ENCODE peak calls at places on chromosomes 2 and 18, in five cellular contexts. One of them, this sample, is unnamed.

GRCh38 chr2:161166538-161167409 is 6.5 kb downstream of the TANK start:
- DNase-seq in CD4-positive, alpha-beta memory T cell: peak; percentile 50
- DNase-seq in WERI-Rb-1: no peak
- DNase-seq in cardiac muscle cell: no peak
- DNase-seq in A549: no peak
- DNase-seq in this sample: no peak

GRCh38 chr18:62198259-62198658 is 11.2 kb downstream of the RELCH start:
- DNase-seq in CD4-positive, alpha-beta memory T cell: no peak
- DNase-seq in WERI-Rb-1: no peak
- DNase-seq in cardiac muscle cell: no peak
- DNase-seq in A549: no peak
- DNase-seq in this sample: no peak

GRCh38 chr2:217807025-217807424 is 195.8 kb downstream of the TNS1 start:
- DNase-seq in CD4-positive, alpha-beta memory T cell: no peak
- DNase-seq in WERI-Rb-1: no peak
- DNase-seq in cardiac muscle cell: no peak
- DNase-seq in A549: no peak
- DNase-seq in this sample: no peak

GRCh38 chr2:288002-288742 is at the start of gene ALKAL2:
- DNase-seq in CD4-positive, alpha-beta memory T cell: no peak
- DNase-seq in WERI-Rb-1: no peak
- DNase-seq in cardiac muscle cell: peak; percentile 29
- DNase-seq in A549: no peak
- DNase-seq in this sample: no peak

GRCh38 chr2:42492691-42493467 is 903 bp downstream of the KCNG3 start:
- DNase-seq in CD4-positive, alpha-beta memory T cell: peak; percentile 32
- DNase-seq in WERI-Rb-1: peak; percentile 17
- DNase-seq in cardiac muscle cell: peak; percentile 7
- DNase-seq in A549: no peak
- DNase-seq in this sample: no peak

GRCh38 chr2:64700133-64700809 is 46.6 kb upstream of the SERTAD2 start:
- DNase-seq in CD4-positive, alpha-beta memory T cell: no peak
- DNase-seq in WERI-Rb-1: no peak
- DNase-seq in cardiac muscle cell: peak; percentile 38
- DNase-seq in A549: no peak
- DNase-seq in this sample: peak; percentile 41

GRCh38 chr2:96251721-96252292 is 14.0 kb downstream of the TMEM127 start:
- DNase-seq in CD4-positive, alpha-beta memory T cell: no peak
- DNase-seq in WERI-Rb-1: peak; percentile 85
- DNase-seq in cardiac muscle cell: peak; percentile 93
- DNase-seq in A549: peak; percentile 68
- DNase-seq in this sample: no peak

GRCh38 chr2:171957061-171957460 is 34.8 kb downstream of the HAT1 start:
- DNase-seq in CD4-positive, alpha-beta memory T cell: no peak
- DNase-seq in WERI-Rb-1: no peak
- DNase-seq in cardiac muscle cell: peak; percentile 3
- DNase-seq in A549: peak; percentile 16
- DNase-seq in this sample: peak; percentile 58

GRCh38 chr2:196440413-196440812 is 199.1 kb upstream of the CCDC150 start:
- DNase-seq in CD4-positive, alpha-beta memory T cell: no peak
- DNase-seq in WERI-Rb-1: no peak
- DNase-seq in cardiac muscle cell: no peak
- DNase-seq in A549: no peak
- DNase-seq in this sample: no peak

GRCh38 chr18:55141318-55141717 is 182.1 kb upstream of the CCDC68 start:
- DNase-seq in CD4-positive, alpha-beta memory T cell: no peak
- DNase-seq in WERI-Rb-1: no peak
- DNase-seq in cardiac muscle cell: no peak
- DNase-seq in A549: no peak
- DNase-seq in this sample: no peak

GRCh38 chr2:129732630-129733026 is 246.8 kb upstream of the RAB6C start:
- DNase-seq in CD4-positive, alpha-beta memory T cell: no peak
- DNase-seq in WERI-Rb-1: no peak
- DNase-seq in cardiac muscle cell: no peak
- DNase-seq in A549: no peak
- DNase-seq in this sample: no peak

GRCh38 chr18:45926691-45927090 is 40.4 kb downstream of the EPG5 start:
- DNase-seq in CD4-positive, alpha-beta memory T cell: no peak
- DNase-seq in WERI-Rb-1: no peak
- DNase-seq in cardiac muscle cell: no peak
- DNase-seq in A549: no peak
- DNase-seq in this sample: no peak

GRCh38 chr18:79216176-79216575 is 147.0 kb downstream of the ATP9B start:
- DNase-seq in CD4-positive, alpha-beta memory T cell: no peak
- DNase-seq in WERI-Rb-1: no peak
- DNase-seq in cardiac muscle cell: no peak
- DNase-seq in A549: no peak
- DNase-seq in this sample: no peak

GRCh38 chr2:2879071-2879470 is 498.5 kb downstream of the EIPR1 start:
- DNase-seq in CD4-positive, alpha-beta memory T cell: no peak
- DNase-seq in WERI-Rb-1: no peak
- DNase-seq in cardiac muscle cell: no peak
- DNase-seq in A549: no peak
- DNase-seq in this sample: no peak

GRCh38 chr18:10482985-10483949 is 28.8 kb downstream of the APCDD1 start:
- DNase-seq in CD4-positive, alpha-beta memory T cell: no peak
- DNase-seq in WERI-Rb-1: no peak
- DNase-seq in cardiac muscle cell: no peak
- DNase-seq in A549: no peak
- DNase-seq in this sample: peak; percentile 35

GRCh38 chr2:29558097-29558496 is 363.3 kb downstream of the ALK start:
- DNase-seq in CD4-positive, alpha-beta memory T cell: no peak
- DNase-seq in WERI-Rb-1: no peak
- DNase-seq in cardiac muscle cell: no peak
- DNase-seq in A549: no peak
- DNase-seq in this sample: no peak

GRCh38 chr2:134883552-134884293 is 34.9 kb upstream of the CCNT2 start:
- DNase-seq in CD4-positive, alpha-beta memory T cell: no peak
- DNase-seq in WERI-Rb-1: no peak
- DNase-seq in cardiac muscle cell: no peak
- DNase-seq in A549: no peak
- DNase-seq in this sample: no peak

DNA sequence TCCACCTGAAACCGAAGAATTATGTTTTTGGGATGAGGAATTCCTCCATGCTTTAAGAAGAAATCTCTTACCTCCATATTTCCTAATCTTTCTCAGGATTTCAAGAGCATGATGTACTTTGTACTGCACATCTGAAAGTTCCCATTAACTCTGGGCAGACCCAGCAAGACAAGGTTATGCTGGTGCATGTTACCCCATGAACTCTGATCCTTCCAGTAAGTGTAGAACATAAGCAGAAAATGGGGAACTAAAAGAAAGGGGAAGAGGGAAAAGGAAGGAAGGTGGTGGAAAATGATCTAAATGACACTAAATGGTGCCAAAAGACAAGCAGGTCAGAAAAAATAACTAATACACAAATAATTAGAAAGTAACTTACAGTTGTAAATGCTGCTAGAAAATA is 50.7 kb downstream of the STRN start:
- DNase-seq in CD4-positive, alpha-beta memory T cell: no peak
- DNase-seq in WERI-Rb-1: no peak
- DNase-seq in cardiac muscle cell: no peak
- DNase-seq in A549: no peak
- DNase-seq in this sample: peak; percentile 64
- H3K27ac ChIP-seq in CD4-positive, alpha-beta memory T cell: no peak overlapping the region
- H3K27ac ChIP-seq in WERI-Rb-1: no peak overlapping the region
- H3K27ac ChIP-seq in cardiac muscle cell: no peak overlapping the region
- H3K27ac ChIP-seq in A549: no peak overlapping the region
- H3K27ac ChIP-seq in this sample: peak overlapping the region; percentile 33

GRCh38 chr2:17373736-17374135 is 144.5 kb downstream of the RAD51AP2 start:
- DNase-seq in CD4-positive, alpha-beta memory T cell: no peak
- DNase-seq in WERI-Rb-1: no peak
- DNase-seq in cardiac muscle cell: no peak
- DNase-seq in A549: no peak
- DNase-seq in this sample: no peak

GRCh38 chr2:17375262-17375661 is 143.0 kb downstream of the RAD51AP2 start:
- DNase-seq in CD4-positive, alpha-beta memory T cell: no peak
- DNase-seq in WERI-Rb-1: no peak
- DNase-seq in cardiac muscle cell: no peak
- DNase-seq in A549: no peak
- DNase-seq in this sample: no peak

GRCh38 chr2:17373041-17373440 is 145.2 kb downstream of the RAD51AP2 start:
- DNase-seq in CD4-positive, alpha-beta memory T cell: no peak
- DNase-seq in WERI-Rb-1: no peak
- DNase-seq in cardiac muscle cell: no peak
- DNase-seq in A549: no peak
- DNase-seq in this sample: no peak
- H3K27ac ChIP-seq in CD4-positive, alpha-beta memory T cell: no peak overlapping the region
- H3K27ac ChIP-seq in WERI-Rb-1: no peak overlapping the region
- H3K27ac ChIP-seq in cardiac muscle cell: no peak overlapping the region
- H3K27ac ChIP-seq in A549: no peak overlapping the region
- H3K27ac ChIP-seq in this sample: no peak overlapping the region

GRCh38 chr2:207137922-207138321 is 27.8 kb downstream of the KLF7 start:
- DNase-seq in CD4-positive, alpha-beta memory T cell: no peak
- DNase-seq in WERI-Rb-1: no peak
- DNase-seq in cardiac muscle cell: no peak
- DNase-seq in A549: no peak
- DNase-seq in this sample: no peak
- H3K27ac ChIP-seq in CD4-positive, alpha-beta memory T cell: no peak overlapping the region
- H3K27ac ChIP-seq in WERI-Rb-1: no peak overlapping the region
- H3K27ac ChIP-seq in cardiac muscle cell: no peak overlapping the region
- H3K27ac ChIP-seq in A549: peak overlapping the region; percentile 13
- H3K27ac ChIP-seq in this sample: peak overlapping the region; percentile 97

DNA sequence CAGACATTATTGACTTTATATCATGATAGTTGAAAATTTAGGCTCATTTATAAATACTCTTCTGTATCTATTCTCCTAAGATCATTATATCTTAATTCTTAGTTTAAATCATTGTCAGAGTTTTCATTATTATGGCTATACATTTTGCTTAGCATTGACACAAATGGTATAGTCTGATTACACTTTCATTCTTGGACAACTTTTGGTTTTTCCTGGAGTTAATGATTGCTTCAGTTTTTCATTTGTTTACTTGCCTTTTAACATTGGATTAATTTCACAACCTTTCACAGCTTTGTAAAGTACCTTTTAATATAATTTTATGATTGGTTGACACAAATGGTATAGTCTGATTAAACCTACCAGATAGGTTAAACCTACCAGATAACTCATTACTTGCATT is 298.2 kb downstream of the DYSF start:
- DNase-seq in CD4-positive, alpha-beta memory T cell: no peak
- DNase-seq in WERI-Rb-1: no peak
- DNase-seq in cardiac muscle cell: no peak
- DNase-seq in A549: no peak
- DNase-seq in this sample: no peak
- H3K27ac ChIP-seq in CD4-positive, alpha-beta memory T cell: no peak overlapping the region
- H3K27ac ChIP-seq in WERI-Rb-1: no peak overlapping the region
- H3K27ac ChIP-seq in cardiac muscle cell: no peak overlapping the region
- H3K27ac ChIP-seq in A549: no peak overlapping the region
- H3K27ac ChIP-seq in this sample: no peak overlapping the region

DNA sequence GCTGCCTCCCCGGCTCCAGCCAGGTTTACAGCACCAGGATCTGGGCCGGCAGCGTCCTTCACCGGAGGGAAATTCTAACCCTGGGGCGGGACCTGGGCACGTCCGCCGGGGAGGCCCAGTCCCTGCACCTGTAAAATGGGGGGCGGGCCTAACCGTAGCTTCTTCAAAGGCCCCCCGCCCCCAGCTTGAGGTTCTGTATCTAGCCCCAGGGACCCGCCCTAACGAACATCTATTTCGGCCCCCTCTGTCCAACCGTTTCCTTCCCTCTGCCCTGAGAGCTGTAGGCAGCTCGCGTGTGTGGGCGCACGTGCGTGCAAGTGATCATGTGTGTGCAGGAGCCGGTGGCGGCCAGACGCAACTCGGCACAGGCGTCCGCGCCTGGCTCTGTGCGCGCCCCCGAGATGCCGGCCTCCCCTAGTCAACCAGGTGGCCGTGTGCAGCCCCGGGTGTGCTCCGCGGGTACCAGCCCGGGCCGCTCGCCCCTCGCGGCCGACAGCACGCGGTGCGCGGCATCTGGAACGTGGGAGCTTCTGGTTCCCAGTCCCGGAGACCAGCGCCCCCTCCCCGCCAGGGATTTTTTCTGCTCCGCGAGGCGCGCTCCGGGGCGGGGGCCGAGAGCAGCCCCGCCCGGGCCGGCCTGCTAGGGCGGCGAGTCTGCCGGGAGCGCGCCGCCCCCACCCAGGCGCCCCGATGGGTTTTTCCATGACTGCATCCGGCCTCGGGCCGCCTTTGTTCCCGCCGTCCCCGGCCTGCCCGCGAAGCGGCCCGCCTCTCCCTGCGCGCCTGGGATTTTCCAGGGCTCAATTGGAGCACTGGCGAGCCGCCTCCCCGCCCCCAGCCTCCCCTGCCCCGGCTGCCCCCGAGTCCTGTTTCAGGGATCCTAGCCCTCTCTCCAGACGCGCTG is 21.2 kb downstream of the TEX44 start:
- DNase-seq in CD4-positive, alpha-beta memory T cell: peak; percentile 51
- DNase-seq in WERI-Rb-1: no peak
- DNase-seq in cardiac muscle cell: peak; percentile 86
- DNase-seq in A549: peak; percentile 84
- DNase-seq in this sample: peak; percentile 99
- H3K27ac ChIP-seq in CD4-positive, alpha-beta memory T cell: peak overlapping the region; percentile 65
- H3K27ac ChIP-seq in WERI-Rb-1: no peak overlapping the region
- H3K27ac ChIP-seq in cardiac muscle cell: peak overlapping the region; percentile 93
- H3K27ac ChIP-seq in A549: peak overlapping the region; percentile 95
- H3K27ac ChIP-seq in this sample: peak overlapping the region; percentile 96

GRCh38 chr18:394997-395383 is 105.5 kb downstream of the COLEC12 start:
- DNase-seq in CD4-positive, alpha-beta memory T cell: no peak
- DNase-seq in WERI-Rb-1: no peak
- DNase-seq in cardiac muscle cell: peak; percentile 93
- DNase-seq in A549: no peak
- DNase-seq in this sample: no peak
- H3K27ac ChIP-seq in CD4-positive, alpha-beta memory T cell: no peak overlapping the region
- H3K27ac ChIP-seq in WERI-Rb-1: no peak overlapping the region
- H3K27ac ChIP-seq in cardiac muscle cell: peak overlapping the region; percentile 58
- H3K27ac ChIP-seq in A549: no peak overlapping the region
- H3K27ac ChIP-seq in this sample: no peak overlapping the region

GRCh38 chr18:22977847-22978701 is 44.9 kb downstream of the RBBP8 start:
- DNase-seq in CD4-positive, alpha-beta memory T cell: no peak
- DNase-seq in WERI-Rb-1: no peak
- DNase-seq in cardiac muscle cell: peak; percentile 81
- DNase-seq in A549: peak; percentile 43
- DNase-seq in this sample: no peak
- H3K27ac ChIP-seq in CD4-positive, alpha-beta memory T cell: no peak overlapping the region
- H3K27ac ChIP-seq in WERI-Rb-1: no peak overlapping the region
- H3K27ac ChIP-seq in cardiac muscle cell: peak overlapping the region; percentile 39
- H3K27ac ChIP-seq in A549: peak overlapping the region; percentile 77
- H3K27ac ChIP-seq in this sample: no peak overlapping the region